ENCODE peak calls at places on chromosomes 7 and 10, in nine cellular contexts. M is bronchial epithelial cell; Y is brain microvascular endothelial cell; V is cardiac muscle cell; P is CD8-positive, alpha-beta T cell; B is NCI-H2171 treated with DMSO at 0.1 percent for 48 hours; Q is RCC 7860; J is activated T-helper 1 cell treated with anti-CD3 and anti-CD28 coated beads, Interleukin-2, amount 50 U/mL, for 16 hours; K is skeletal muscle cell. E is an unnamed sample.

GRCh38 chr7:154913645-154914579 is 89.0 kb downstream of the PAXIP1 start:
- DNase-seq in M (peak; percentile 47), Y (peak; percentile 70), V (peak; percentile 74), P (peak; percentile 93), B (peak; percentile 47), Q (peak; percentile 52), J (peak; percentile 91), K (peak; percentile 7), E (peak; percentile 5)

GRCh38 chr10:3693031-3693714 is 91.8 kb downstream of the KLF6 start:
- DNase-seq in M (no peak), Y (no peak), V (no peak), P (no peak), B (no peak), Q (no peak), J (no peak), K (no peak), E (no peak)

GRCh38 chr10:102673961-102674511 is 29.8 kb downstream of the TRIM8 start:
- DNase-seq in M (peak; percentile 87), Y (peak; percentile 72), V (peak; percentile 92), P (peak; percentile 79), B (peak; percentile 63), Q (peak; percentile 22), J (peak; percentile 40), K (peak; percentile 61), E (no peak)

GRCh38 chr10:84204610-84205009 is 10.3 kb downstream of the CDHR1 start:
- DNase-seq in M (no peak), Y (no peak), V (no peak), P (no peak), B (no peak), Q (no peak), J (no peak), K (no peak), E (no peak)

GRCh38 chr7:95430864-95431263 is 4.0 kb downstream of the PON2 start:
- DNase-seq in M (peak; percentile 95), Y (peak; percentile 64), V (peak; percentile 35), P (no peak), B (no peak), Q (peak; percentile 88), J (no peak), K (peak; percentile 81), E (no peak)

GRCh38 chr10:132444877-132445351 is 47.9 kb downstream of the PWWP2B start:
- DNase-seq in M (no peak), Y (no peak), V (no peak), P (no peak), B (peak; percentile 2), Q (no peak), J (no peak), K (no peak), E (no peak)

GRCh38 chr10:132153616-132154217 is 33.0 kb upstream of the DPYSL4 start:
- DNase-seq in M (no peak), Y (no peak), V (no peak), P (no peak), B (no peak), Q (no peak), J (no peak), K (no peak), E (no peak)

GRCh38 chr7:155198206-155198892 is 99.3 kb upstream of the INSIG1 start:
- DNase-seq in M (no peak), Y (no peak), V (no peak), P (no peak), B (no peak), Q (no peak), J (no peak), K (no peak), E (no peak)

GRCh38 chr7:2251841-2252771 is 10.1 kb downstream of the NUDT1 start:
- DNase-seq in M (no peak), Y (no peak), V (no peak), P (no peak), B (no peak), Q (no peak), J (no peak), K (no peak), E (no peak)

GRCh38 chr10:133113146-133113830 is 25.6 kb downstream of the ADGRA1 start:
- DNase-seq in M (no peak), Y (no peak), V (no peak), P (no peak), B (no peak), Q (no peak), J (no peak), K (no peak), E (no peak)

GRCh38 chr7:147765301-147765700 is 825.3 kb upstream of the C7orf33 start:
- DNase-seq in M (no peak), Y (no peak), V (no peak), P (no peak), B (no peak), Q (no peak), J (no peak), K (no peak), E (no peak)

GRCh38 chr10:22713853-22714523 is 390 bp downstream of the PIP4K2A start:
- DNase-seq in M (no peak), Y (no peak), V (peak; percentile 38), P (no peak), B (no peak), Q (peak; percentile 21), J (no peak), K (no peak), E (no peak)

GRCh38 chr7:4020086-4020485 is 662.0 kb upstream of the FOXK1 start:
- DNase-seq in M (no peak), Y (no peak), V (no peak), P (no peak), B (no peak), Q (no peak), J (no peak), K (no peak), E (no peak)

GRCh38 chr10:6347391-6347951 is 144.7 kb downstream of the PFKFB3 start:
- DNase-seq in M (no peak), Y (no peak), V (no peak), P (peak; percentile 75), B (no peak), Q (peak; percentile 35), J (peak; percentile 30), K (no peak), E (peak; percentile 36)

GRCh38 chr7:77714195-77714594 is 17.9 kb downstream of the RSBN1L start:
- DNase-seq in M (no peak), Y (no peak), V (no peak), P (no peak), B (no peak), Q (no peak), J (no peak), K (no peak), E (no peak)

GRCh38 chr7:5625938-5626337 is 155.5 kb downstream of the RNF216 start:
- DNase-seq in M (peak; percentile 72), Y (peak; percentile 84), V (peak; percentile 72), P (no peak), B (no peak), Q (peak; percentile 94), J (no peak), K (peak; percentile 87), E (peak; percentile 69)

GRCh38 chr10:125521721-125522680 is 161.0 kb downstream of the TEX36 start:
- DNase-seq in M (no peak), Y (no peak), V (peak; percentile 0), P (no peak), B (no peak), Q (no peak), J (no peak), K (no peak), E (no peak)

GRCh38 chr10:32377458-32378370 is 30.8 kb upstream of the EPC1 start:
- DNase-seq in M (peak; percentile 44), Y (peak; percentile 47), V (peak; percentile 51), P (no peak), B (peak; percentile 63), Q (peak; percentile 13), J (no peak), K (no peak), E (no peak)

GRCh38 chr10:76311752-76312699 is 880.6 kb downstream of the LRMDA start:
- DNase-seq in M (peak; percentile 33), Y (no peak), V (peak; percentile 34), P (no peak), B (peak; percentile 7), Q (peak; percentile 39), J (no peak), K (no peak), E (no peak)

GRCh38 chr7:142412551-142413193 is 154.8 kb upstream of the PRSS58 start:
- DNase-seq in M (peak; percentile 61), Y (peak; percentile 54), V (peak; percentile 64), P (no peak), B (peak; percentile 5), Q (peak; percentile 46), J (no peak), K (no peak), E (no peak)

GRCh38 chr10:130141878-130142277 is 5.7 kb downstream of the GLRX3 start:
- DNase-seq in M (no peak), Y (no peak), V (no peak), P (no peak), B (no peak), Q (no peak), J (no peak), K (no peak), E (no peak)

GRCh38 chr7:108525327-108525984 is 479 bp downstream of the PNPLA8 start:
- DNase-seq in M (peak; percentile 93), Y (peak; percentile 57), V (peak; percentile 88), P (no peak), B (peak; percentile 93), Q (peak; percentile 59), J (no peak), K (peak; percentile 75), E (peak; percentile 28)

GRCh38 chr10:8840356-8840755 is 785.9 kb downstream of the GATA3 start:
- DNase-seq in M (no peak), Y (no peak), V (no peak), P (no peak), B (no peak), Q (no peak), J (no peak), K (no peak), E (no peak)

GRCh38 chr7:2810682-2811471 is 33.2 kb downstream of the GNA12 start:
- DNase-seq in M (no peak), Y (no peak), V (no peak), P (no peak), B (no peak), Q (no peak), J (no peak), K (no peak), E (no peak)